ENCODE peak calls at places on chromosomes 3 and 15, in six cellular contexts. One of them, this sample, is unnamed.

GRCh38 chr3:117170112-117170511 is 460.5 kb downstream of the TUSC7 start:
- DNase-seq in tibial artery: no peak
- DNase-seq in fibroblast of lung: peak; percentile 1
- DNase-seq in Panc1: no peak
- DNase-seq in left lung: no peak
- DNase-seq in ovary: no peak
- DNase-seq in this sample: no peak

GRCh38 chr15:69194854-69195253 is 34.4 kb downstream of the GLCE start:
- DNase-seq in left lung: no peak
- DNase-seq in ovary: no peak
- DNase-seq in tibial artery: no peak
- DNase-seq in fibroblast of lung: peak; percentile 9
- DNase-seq in Panc1: no peak
- DNase-seq in this sample: no peak

GRCh38 chr3:140270329-140270728 is 335.3 kb downstream of the CLSTN2 start:
- DNase-seq in Panc1: no peak
- DNase-seq in left lung: no peak
- DNase-seq in ovary: no peak
- DNase-seq in tibial artery: no peak
- DNase-seq in fibroblast of lung: peak; percentile 17
- DNase-seq in this sample: no peak

GRCh38 chr15:97984157-97984556 is 23.7 kb downstream of the ARRDC4 start:
- DNase-seq in Panc1: no peak
- DNase-seq in left lung: no peak
- DNase-seq in tibial artery: no peak
- DNase-seq in fibroblast of lung: no peak
- DNase-seq in ovary: no peak
- DNase-seq in this sample: no peak

GRCh38 chr15:77564933-77565332 is 67.8 kb downstream of the LINGO1 start:
- DNase-seq in left lung: no peak
- DNase-seq in Panc1: no peak
- DNase-seq in ovary: no peak
- DNase-seq in tibial artery: no peak
- DNase-seq in fibroblast of lung: no peak
- DNase-seq in this sample: no peak

GRCh38 chr3:18080198-18080689 is 337.8 kb upstream of the TBC1D5 start:
- DNase-seq in left lung: no peak
- DNase-seq in ovary: no peak
- DNase-seq in tibial artery: no peak
- DNase-seq in fibroblast of lung: peak; percentile 64
- DNase-seq in Panc1: no peak
- DNase-seq in this sample: no peak

GRCh38 chr3:13346481-13347389 is 73.4 kb downstream of the NUP210 start:
- DNase-seq in tibial artery: no peak
- DNase-seq in fibroblast of lung: no peak
- DNase-seq in ovary: no peak
- DNase-seq in Panc1: no peak
- DNase-seq in left lung: peak; percentile 38
- DNase-seq in this sample: peak; percentile 86

GRCh38 chr3:98823791-98824190 is 60.7 kb downstream of the ST3GAL6 start:
- DNase-seq in ovary: no peak
- DNase-seq in left lung: no peak
- DNase-seq in tibial artery: no peak
- DNase-seq in Panc1: no peak
- DNase-seq in fibroblast of lung: peak; percentile 59
- DNase-seq in this sample: no peak

GRCh38 chr15:99305761-99306505 is 54.7 kb downstream of the LRRC28 start:
- DNase-seq in fibroblast of lung: peak; percentile 89
- DNase-seq in Panc1: no peak
- DNase-seq in left lung: no peak
- DNase-seq in ovary: peak; percentile 54
- DNase-seq in tibial artery: peak; percentile 89
- DNase-seq in this sample: peak; percentile 48

GRCh38 chr3:197302696-197303341 is 4.4 kb upstream of the DLG1 start:
- DNase-seq in tibial artery: no peak
- DNase-seq in Panc1: no peak
- DNase-seq in ovary: no peak
- DNase-seq in left lung: no peak
- DNase-seq in fibroblast of lung: peak; percentile 59
- DNase-seq in this sample: no peak

GRCh38 chr3:23253214-23253613 is 50.1 kb downstream of the UBE2E2 start:
- DNase-seq in Panc1: no peak
- DNase-seq in fibroblast of lung: no peak
- DNase-seq in tibial artery: no peak
- DNase-seq in ovary: no peak
- DNase-seq in left lung: no peak
- DNase-seq in this sample: no peak

GRCh38 chr3:125140011-125140813 is 72.3 kb downstream of the SLC12A8 start:
- DNase-seq in left lung: no peak
- DNase-seq in Panc1: no peak
- DNase-seq in ovary: no peak
- DNase-seq in fibroblast of lung: peak; percentile 90
- DNase-seq in tibial artery: no peak
- DNase-seq in this sample: no peak

GRCh38 chr15:72751751-72752455 is 31.7 kb downstream of the ADPGK start:
- DNase-seq in ovary: no peak
- DNase-seq in left lung: peak; percentile 53
- DNase-seq in Panc1: no peak
- DNase-seq in fibroblast of lung: peak; percentile 50
- DNase-seq in tibial artery: no peak
- DNase-seq in this sample: no peak

GRCh38 chr3:46717447-46718231 is at the start of gene PRSS50:
- DNase-seq in ovary: no peak
- DNase-seq in left lung: no peak
- DNase-seq in tibial artery: peak; percentile 62
- DNase-seq in Panc1: no peak
- DNase-seq in fibroblast of lung: no peak
- DNase-seq in this sample: peak; percentile 23

GRCh38 chr15:31457161-31457560 is 130.5 kb downstream of the KLF13 start:
- DNase-seq in tibial artery: no peak
- DNase-seq in Panc1: no peak
- DNase-seq in fibroblast of lung: no peak
- DNase-seq in ovary: no peak
- DNase-seq in left lung: no peak
- DNase-seq in this sample: no peak

GRCh38 chr3:153667341-153667740 is 453.8 kb upstream of the ARHGEF26 start:
- DNase-seq in left lung: no peak
- DNase-seq in tibial artery: no peak
- DNase-seq in ovary: no peak
- DNase-seq in Panc1: no peak
- DNase-seq in fibroblast of lung: no peak
- DNase-seq in this sample: no peak

GRCh38 chr3:50580683-50581458 is 11.5 kb downstream of the HEMK1 start:
- DNase-seq in ovary: no peak
- DNase-seq in fibroblast of lung: no peak
- DNase-seq in tibial artery: no peak
- DNase-seq in left lung: no peak
- DNase-seq in Panc1: no peak
- DNase-seq in this sample: no peak

GRCh38 chr15:73571346-73571745 is 61.8 kb downstream of the NPTN start:
- DNase-seq in tibial artery: no peak
- DNase-seq in ovary: no peak
- DNase-seq in Panc1: no peak
- DNase-seq in fibroblast of lung: no peak
- DNase-seq in left lung: no peak
- DNase-seq in this sample: no peak

GRCh38 chr3:47163990-47164848 is at the start of gene SETD2:
- DNase-seq in left lung: peak; percentile 95
- DNase-seq in tibial artery: peak; percentile 96
- DNase-seq in ovary: peak; percentile 92
- DNase-seq in fibroblast of lung: peak; percentile 93
- DNase-seq in Panc1: peak; percentile 39
- DNase-seq in this sample: peak; percentile 85

GRCh38 chr15:86076468-86076867 is 3.2 kb upstream of the AGBL1 start:
- DNase-seq in fibroblast of lung: no peak
- DNase-seq in Panc1: no peak
- DNase-seq in left lung: no peak
- DNase-seq in ovary: no peak
- DNase-seq in tibial artery: no peak
- DNase-seq in this sample: no peak

GRCh38 chr15:44775923-44776322 is 39.6 kb downstream of the TRIM69 start:
- DNase-seq in ovary: no peak
- DNase-seq in left lung: no peak
- DNase-seq in tibial artery: no peak
- DNase-seq in Panc1: no peak
- DNase-seq in fibroblast of lung: no peak
- DNase-seq in this sample: peak; percentile 58

GRCh38 chr3:145807990-145808389 is 353.0 kb downstream of the PLOD2 start:
- DNase-seq in left lung: no peak
- DNase-seq in ovary: no peak
- DNase-seq in tibial artery: no peak
- DNase-seq in fibroblast of lung: peak; percentile 59
- DNase-seq in Panc1: no peak
- DNase-seq in this sample: no peak

GRCh38 chr15:89489376-89489775 is 7.0 kb downstream of the RHCG start:
- DNase-seq in Panc1: no peak
- DNase-seq in tibial artery: peak; percentile 29
- DNase-seq in left lung: no peak
- DNase-seq in fibroblast of lung: no peak
- DNase-seq in ovary: no peak
- DNase-seq in this sample: no peak

GRCh38 chr3:187836848-187837770 is 91.8 kb upstream of the BCL6 start:
- DNase-seq in fibroblast of lung: peak; percentile 59
- DNase-seq in tibial artery: no peak
- DNase-seq in left lung: no peak
- DNase-seq in Panc1: no peak
- DNase-seq in ovary: no peak
- DNase-seq in this sample: no peak

GRCh38 chr3:71305246-71306206 is 278.0 kb downstream of the FOXP1 start:
- DNase-seq in tibial artery: no peak
- DNase-seq in Panc1: no peak
- DNase-seq in left lung: peak; percentile 42
- DNase-seq in ovary: peak; percentile 22
- DNase-seq in fibroblast of lung: peak; percentile 66
- DNase-seq in this sample: no peak

GRCh38 chr3:58063424-58063823 is 55.2 kb downstream of the FLNB start:
- DNase-seq in tibial artery: no peak
- DNase-seq in fibroblast of lung: peak; percentile 93
- DNase-seq in left lung: no peak
- DNase-seq in Panc1: no peak
- DNase-seq in ovary: no peak
- DNase-seq in this sample: no peak

GRCh38 chr3:14921034-14921616 is 26.3 kb upstream of the NR2C2 start:
- DNase-seq in ovary: peak; percentile 95
- DNase-seq in fibroblast of lung: peak; percentile 76
- DNase-seq in left lung: peak; percentile 83
- DNase-seq in Panc1: peak; percentile 51
- DNase-seq in tibial artery: peak; percentile 91
- DNase-seq in this sample: peak; percentile 86

GRCh38 chr3:38989932-38990510 is 61.7 kb downstream of the SCN11A start:
- DNase-seq in left lung: no peak
- DNase-seq in fibroblast of lung: no peak
- DNase-seq in Panc1: no peak
- DNase-seq in tibial artery: no peak
- DNase-seq in ovary: no peak
- DNase-seq in this sample: no peak

GRCh38 chr3:179037361-179037760 is 34.2 kb downstream of the ZMAT3 start:
- DNase-seq in tibial artery: peak; percentile 85
- DNase-seq in Panc1: no peak
- DNase-seq in ovary: no peak
- DNase-seq in fibroblast of lung: peak; percentile 97
- DNase-seq in left lung: no peak
- DNase-seq in this sample: peak; percentile 49
- H3K4me3 ChIP-seq in tibial artery: peak overlapping the region; percentile 15
- H3K4me3 ChIP-seq in Panc1: no peak overlapping the region
- H3K4me3 ChIP-seq in ovary: no peak overlapping the region
- H3K4me3 ChIP-seq in fibroblast of lung: no peak overlapping the region
- H3K4me3 ChIP-seq in left lung: no peak overlapping the region
- H3K4me3 ChIP-seq in this sample: no peak overlapping the region

DNA sequence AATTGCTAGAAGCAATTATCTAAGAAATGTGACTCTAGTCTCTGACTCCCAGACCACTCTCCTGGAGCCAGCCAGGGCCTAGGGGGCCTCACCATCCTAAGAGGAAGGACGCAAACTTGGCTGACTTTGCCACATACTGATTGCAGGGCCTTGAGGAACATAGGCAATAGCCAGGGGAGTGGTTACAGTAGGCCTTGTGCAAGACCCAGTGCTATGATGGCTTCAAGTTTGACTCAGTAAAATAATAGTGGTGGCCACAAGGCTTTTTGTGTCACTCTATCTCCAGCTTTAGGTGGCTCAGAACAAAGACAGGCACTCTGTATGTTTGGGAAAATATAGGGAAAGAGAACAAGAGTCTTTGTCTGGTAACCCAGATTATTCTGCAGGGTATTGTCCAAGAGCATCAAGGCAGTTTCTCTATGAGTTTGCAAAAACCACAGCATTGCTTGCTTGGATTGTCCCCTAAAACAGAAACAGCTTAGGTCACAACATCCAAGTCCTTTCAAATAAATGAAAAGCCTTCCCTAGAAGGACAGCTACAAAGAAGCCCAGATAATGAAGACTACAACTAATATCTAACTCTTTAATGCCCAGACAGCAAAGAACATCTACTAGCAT is 631.5 kb downstream of the PYDC2 start:
- DNase-seq in left lung: no peak
- DNase-seq in Panc1: no peak
- DNase-seq in fibroblast of lung: no peak
- DNase-seq in tibial artery: no peak
- DNase-seq in ovary: no peak
- DNase-seq in this sample: no peak
- H3K27ac ChIP-seq in left lung: no peak overlapping the region
- H3K27ac ChIP-seq in Panc1: no peak overlapping the region
- H3K27ac ChIP-seq in fibroblast of lung: no peak overlapping the region
- H3K27ac ChIP-seq in tibial artery: no peak overlapping the region
- H3K27ac ChIP-seq in ovary: no peak overlapping the region
- H3K27ac ChIP-seq in this sample: no peak overlapping the region

GRCh38 chr3:107699682-107700081 is 176.9 kb downstream of the BBX start:
- DNase-seq in fibroblast of lung: peak; percentile 63
- DNase-seq in ovary: no peak
- DNase-seq in Panc1: no peak
- DNase-seq in left lung: no peak
- DNase-seq in tibial artery: no peak
- DNase-seq in this sample: no peak
- H3K4me3 ChIP-seq in fibroblast of lung: no peak overlapping the region
- H3K4me3 ChIP-seq in ovary: no peak overlapping the region
- H3K4me3 ChIP-seq in Panc1: no peak overlapping the region
- H3K4me3 ChIP-seq in left lung: no peak overlapping the region
- H3K4me3 ChIP-seq in tibial artery: no peak overlapping the region
- H3K4me3 ChIP-seq in this sample: no peak overlapping the region

GRCh38 chr15:64502537-64502936 is 42.2 kb downstream of the ZNF609 start:
- DNase-seq in Panc1: no peak
- DNase-seq in fibroblast of lung: peak; percentile 21
- DNase-seq in left lung: no peak
- DNase-seq in ovary: no peak
- DNase-seq in tibial artery: no peak
- DNase-seq in this sample: no peak

GRCh38 chr15:64503640-64504039 is 43.3 kb downstream of the ZNF609 start:
- DNase-seq in tibial artery: no peak
- DNase-seq in Panc1: no peak
- DNase-seq in ovary: no peak
- DNase-seq in left lung: no peak
- DNase-seq in fibroblast of lung: no peak
- DNase-seq in this sample: no peak

GRCh38 chr15:64501396-64501716 is 41.0 kb downstream of the ZNF609 start:
- DNase-seq in ovary: no peak
- DNase-seq in fibroblast of lung: no peak
- DNase-seq in tibial artery: no peak
- DNase-seq in left lung: no peak
- DNase-seq in Panc1: no peak
- DNase-seq in this sample: no peak

GRCh38 chr15:64500695-64501395 is 40.5 kb downstream of the ZNF609 start:
- DNase-seq in left lung: no peak
- DNase-seq in fibroblast of lung: no peak
- DNase-seq in tibial artery: no peak
- DNase-seq in ovary: no peak
- DNase-seq in Panc1: no peak
- DNase-seq in this sample: no peak

GRCh38 chr15:64503197-64503596 is 42.8 kb downstream of the ZNF609 start:
- DNase-seq in Panc1: no peak
- DNase-seq in tibial artery: no peak
- DNase-seq in fibroblast of lung: peak; percentile 66
- DNase-seq in left lung: no peak
- DNase-seq in ovary: no peak
- DNase-seq in this sample: no peak
- H3K27ac ChIP-seq in Panc1: no peak overlapping the region
- H3K27ac ChIP-seq in tibial artery: no peak overlapping the region
- H3K27ac ChIP-seq in fibroblast of lung: peak overlapping the region; percentile 70
- H3K27ac ChIP-seq in left lung: peak overlapping the region; percentile 53
- H3K27ac ChIP-seq in ovary: peak overlapping the region; percentile 39
- H3K27ac ChIP-seq in this sample: peak overlapping the region; percentile 84

This sample was measured in dorsolateral prefrontal cortex.